ENCODE peak calls at places on chromosomes 7 and 10, in six cellular contexts. J is epithelial cell of esophagus; E is IMR-90; Y is Caco-2; W is HL-60; Q is CD4-positive, alpha-beta T cell. S is an unnamed sample.
A peak's percentile ranks its signal among the peaks of the same experiment; 100 is the strongest.

GRCh38 chr10:11057018-11057417 is 39.3 kb downstream of the CELF2 start:
- DNase-seq in J (no peak), E (no peak), Y (no peak), W (no peak), Q (no peak), S (no peak)

GRCh38 chr7:128830231-128831177 is at the start of gene FLNC:
- DNase-seq in J (peak; percentile 45), E (peak; percentile 71), Y (peak; percentile 61), W (no peak), Q (peak; percentile 18), S (no peak)

GRCh38 chr10:126080303-126080825 is 184.0 kb downstream of the FANK1 start:
- DNase-seq in J (no peak), E (no peak), Y (no peak), W (no peak), Q (no peak), S (no peak)

GRCh38 chr7:156143158-156143557 is 330.9 kb upstream of the SHH start:
- DNase-seq in J (no peak), E (no peak), Y (no peak), W (no peak), Q (no peak), S (no peak)

GRCh38 chr10:99784025-99784730 is 1.7 kb downstream of the ABCC2 start:
- DNase-seq in J (peak; percentile 51), E (peak; percentile 90), Y (no peak), W (no peak), Q (no peak), S (no peak)

GRCh38 chr7:81005254-81005653 is 86.4 kb upstream of the SEMA3C start:
- DNase-seq in J (no peak), E (no peak), Y (no peak), W (no peak), Q (no peak), S (no peak)

GRCh38 chr7:117385340-117386124 is 41.8 kb downstream of the ASZ1 start:
- DNase-seq in J (peak; percentile 31), E (peak; percentile 53), Y (no peak), W (no peak), Q (no peak), S (no peak)

GRCh38 chr7:29607889-29608288 is 44.3 kb downstream of the PRR15 start:
- DNase-seq in J (peak; percentile 96), E (no peak), Y (no peak), W (no peak), Q (no peak), S (no peak)

GRCh38 chr7:133932591-133932990 is 194.5 kb upstream of the LRGUK start:
- DNase-seq in J (no peak), E (no peak), Y (no peak), W (no peak), Q (no peak), S (no peak)

GRCh38 chr10:114279886-114280644 is 41.0 kb downstream of the VWA2 start:
- DNase-seq in J (peak; percentile 85), E (no peak), Y (no peak), W (no peak), Q (no peak), S (no peak)

GRCh38 chr7:25750738-25751529 is 401.1 kb upstream of the NFE2L3 start:
- DNase-seq in J (no peak), E (no peak), Y (no peak), W (no peak), Q (no peak), S (no peak)

GRCh38 chr10:9254353-9254752 is 1199.9 kb downstream of the GATA3 start:
- DNase-seq in J (peak; percentile 27), E (peak; percentile 64), Y (no peak), W (no peak), Q (no peak), S (no peak)

GRCh38 chr7:131108212-131108980 is 219.3 kb upstream of the MKLN1 start:
- DNase-seq in J (no peak), E (peak; percentile 21), Y (no peak), W (no peak), Q (no peak), S (no peak)

GRCh38 chr7:95240910-95241309 is 83.4 kb downstream of the PON1 start:
- DNase-seq in J (no peak), E (no peak), Y (no peak), W (no peak), Q (no peak), S (no peak)

GRCh38 chr7:1848013-1848640 is 178.1 kb downstream of the ELFN1 start:
- DNase-seq in J (no peak), E (no peak), Y (no peak), W (no peak), Q (no peak), S (no peak)

GRCh38 chr10:74099836-74100235 is 50.8 kb downstream of the AP3M1 start:
- DNase-seq in J (peak; percentile 72), E (no peak), Y (no peak), W (no peak), Q (no peak), S (no peak)

GRCh38 chr10:74104480-74104879 is 46.1 kb downstream of the AP3M1 start:
- DNase-seq in J (no peak), E (no peak), Y (no peak), W (no peak), Q (no peak), S (no peak)

GRCh38 chr10:74104996-74105395 is 45.6 kb downstream of the AP3M1 start:
- DNase-seq in J (no peak), E (no peak), Y (no peak), W (no peak), Q (no peak), S (no peak)

GRCh38 chr10:74107391-74107790 is 43.2 kb downstream of the AP3M1 start:
- DNase-seq in J (no peak), E (no peak), Y (no peak), W (no peak), Q (no peak), S (no peak)

DNA sequence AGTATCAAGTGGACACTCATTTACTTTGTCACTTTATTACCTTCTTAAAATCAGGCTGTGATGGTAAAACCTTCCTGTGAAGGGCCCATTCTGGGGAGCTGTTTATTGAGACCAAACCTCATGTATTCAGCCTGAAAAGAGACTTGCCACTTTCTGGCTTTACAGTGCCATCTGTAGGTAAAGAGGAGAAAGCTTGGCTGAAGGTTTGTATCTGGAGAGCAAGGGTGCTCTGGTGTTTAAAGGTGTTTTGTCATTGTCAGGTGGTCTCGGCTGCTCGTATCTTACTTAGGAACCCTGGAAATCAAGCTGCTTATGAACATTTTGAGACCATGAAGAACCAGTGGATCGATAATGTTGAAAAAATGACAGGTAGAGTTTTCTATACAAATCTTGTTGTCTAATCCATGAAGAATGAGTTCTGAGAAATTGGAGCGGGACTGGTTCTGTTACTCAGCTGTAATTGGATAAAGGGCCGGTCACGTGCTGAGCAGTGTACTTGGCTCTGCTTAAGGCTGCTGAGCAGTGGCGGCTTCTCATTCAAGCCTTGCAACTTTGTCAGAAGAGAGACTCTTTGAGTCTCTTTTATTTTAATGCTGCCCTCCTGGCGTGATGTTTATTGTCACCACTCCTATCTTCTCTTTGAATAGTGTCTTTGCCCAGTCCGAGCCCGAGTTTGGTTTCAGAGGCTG is 46.9 kb downstream of the AP3M1 start:
- DNase-seq in J (peak; percentile 15), E (peak; percentile 42), Y (no peak), W (no peak), Q (no peak), S (no peak)
- TF ChIP-seq CTCF in J (peak; percentile 60), E (peak; percentile 40), Y (peak; percentile 39), W (peak; percentile 20), Q (no peak), S (no peak)

DNA sequence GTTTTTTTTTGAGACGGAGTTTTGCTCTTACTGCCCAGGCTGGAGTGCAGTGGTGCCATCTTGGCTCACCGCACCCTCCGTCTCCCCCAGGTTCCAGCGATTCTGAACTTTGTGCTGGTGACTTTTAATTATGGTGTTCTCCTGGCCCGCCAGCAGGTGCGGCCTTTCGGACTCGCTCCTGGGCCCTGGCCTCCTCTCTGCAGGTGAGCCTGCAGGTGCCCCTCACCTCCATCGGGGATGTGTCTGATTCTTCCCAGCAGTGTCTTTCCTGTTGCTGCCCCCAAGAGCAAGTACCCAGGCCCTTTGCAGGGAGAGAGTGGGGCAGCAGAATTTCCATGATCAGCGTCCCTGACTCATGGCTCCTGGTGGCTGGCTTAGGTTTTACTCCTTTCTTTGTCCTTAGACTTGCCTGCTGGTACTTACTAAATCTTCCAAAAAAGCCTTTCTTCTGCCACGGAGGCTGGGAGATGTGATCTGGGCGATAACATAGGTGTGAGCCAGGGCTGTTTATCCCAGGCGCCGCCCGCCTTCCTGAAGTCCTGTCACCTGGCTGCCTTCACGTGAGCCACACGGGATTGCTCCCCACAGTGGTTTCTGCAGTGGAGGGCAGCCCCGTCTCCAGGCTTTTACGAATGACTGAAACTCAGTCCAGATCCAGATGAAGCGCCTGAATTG is 10.7 kb downstream of the WIPI2 start:
- DNase-seq in J (no peak), E (no peak), Y (no peak), W (no peak), Q (no peak), S (no peak)
- TF ChIP-seq CTCF in J (no peak), E (no peak), Y (no peak), W (no peak), Q (no peak), S (no peak)

DNA sequence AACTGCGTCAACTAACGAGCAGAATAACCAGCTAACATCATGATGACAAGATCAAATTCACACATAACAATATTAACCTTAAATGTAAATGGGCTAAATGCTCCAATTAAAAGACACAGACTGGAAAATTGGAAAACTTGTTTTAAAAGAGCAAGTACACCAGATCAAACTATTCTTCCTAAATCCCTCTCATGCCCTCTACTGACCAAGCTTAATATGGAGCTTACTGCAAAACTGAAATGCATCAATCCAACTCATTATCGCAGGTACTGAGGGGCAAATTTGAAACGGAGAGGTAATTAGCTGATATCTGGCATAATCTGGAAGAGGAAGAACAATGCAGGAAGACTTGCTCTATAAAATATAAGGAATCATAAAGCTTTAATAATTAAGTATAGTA is 1223.8 kb downstream of the NXPH1 start:
- DNase-seq in J (no peak), E (no peak), Y (no peak), W (no peak), Q (no peak), S (no peak)
- TF ChIP-seq CTCF in J (no peak), E (no peak), Y (peak; percentile 19), W (no peak), Q (no peak), S (no peak)

GRCh38 chr10:124112891-124113580 is 19.6 kb upstream of the CHST15 start:
- DNase-seq in J (no peak), E (no peak), Y (no peak), W (no peak), Q (no peak), S (no peak)

GRCh38 chr10:124114696-124115095 is 21.3 kb upstream of the CHST15 start:
- DNase-seq in J (no peak), E (no peak), Y (no peak), W (no peak), Q (no peak), S (no peak)

GRCh38 chr10:124106241-124106905 is 13.0 kb upstream of the CHST15 start:
- DNase-seq in J (peak; percentile 93), E (peak; percentile 55), Y (no peak), W (no peak), Q (no peak), S (peak; percentile 65)

GRCh38 chr10:124109261-124109660 is 15.9 kb upstream of the CHST15 start:
- DNase-seq in J (no peak), E (no peak), Y (no peak), W (no peak), Q (no peak), S (no peak)

GRCh38 chr10:124110882-124111281 is 17.5 kb upstream of the CHST15 start:
- DNase-seq in J (no peak), E (no peak), Y (no peak), W (no peak), Q (no peak), S (no peak)
- TF ChIP-seq CTCF in J (no peak), E (no peak), Y (no peak), W (no peak), Q (no peak), S (no peak)

GRCh38 chr10:103507235-103508191 is 14.0 kb downstream of the NEURL1 start:
- DNase-seq in J (no peak), E (no peak), Y (peak; percentile 88), W (no peak), Q (no peak), S (no peak)
- TF ChIP-seq CTCF in J (no peak), E (no peak), Y (no peak), W (no peak), Q (no peak), S (no peak)

S was measured in omental fat pad.